ENCODE peak calls at places on chromosome 11, in ten cellular contexts. I is mesenchymal stem cell, P is heart left ventricle, N is lower lobe of right lung, B is cardiac muscle cell, D is esophagus squamous epithelium, C is upper lobe of right lung, A is mucosa of descending colon, F is psoas muscle, K is right cardiac atrium. U is an unnamed sample. For H3K4me1, the result is how much of the 10 kb centered on the place peaks cover.

GRCh38 chr11:71266114-71266833 is 13.9 kb upstream of the SHANK2 start:
- DNase-seq in I (no peak), P (no peak), N (peak), B (no peak), D (no peak), C (peak), A (peak), F (no peak), K (no peak), U (no peak)

GRCh38 chr11:17156283-17156682 is 51.5 kb downstream of the PIK3C2A start:
- DNase-seq in I (no peak), P (no peak), N (no peak), B (no peak), D (no peak), C (no peak), A (no peak), F (no peak), K (no peak), U (no peak)

GRCh38 chr11:47551086-47551485 is 1.8 kb downstream of the CELF1 start:
- DNase-seq in I (peak), P (no peak), N (no peak), B (peak), D (no peak), C (no peak), A (no peak), F (no peak), K (no peak), U (no peak)

GRCh38 chr11:8328848-8329330 is 65.2 kb upstream of the LMO1 start:
- DNase-seq in I (peak), P (peak), N (peak), B (peak), D (no peak), C (peak), A (peak), F (peak), K (peak), U (peak)

GRCh38 chr11:116640641-116641402 is 132.0 kb downstream of the BUD13 start:
- DNase-seq in I (no peak), P (no peak), N (no peak), B (no peak), D (no peak), C (no peak), A (no peak), F (no peak), K (no peak), U (no peak)

GRCh38 chr11:1448166-1448825 is 38.3 kb downstream of the MOB2 start:
- DNase-seq in I (no peak), P (no peak), N (no peak), B (no peak), D (no peak), C (no peak), A (no peak), F (no peak), K (no peak), U (no peak)

GRCh38 chr11:7677071-7677470 is 3.8 kb upstream of the CYB5R2 start:
- DNase-seq in I (peak), P (no peak), N (no peak), B (peak), D (no peak), C (no peak), A (no peak), F (no peak), K (no peak), U (no peak)

GRCh38 chr11:1361882-1362281 is 27.9 kb upstream of the BRSK2 start:
- DNase-seq in I (no peak), P (no peak), N (no peak), B (no peak), D (no peak), C (no peak), A (no peak), F (no peak), K (no peak), U (no peak)

GRCh38 chr11:8523396-8523795 is 70.6 kb downstream of the STK33 start:
- DNase-seq in I (no peak), P (no peak), N (no peak), B (no peak), D (no peak), C (no peak), A (no peak), F (no peak), K (no peak), U (no peak)

GRCh38 chr11:83671295-83671694 is 385.1 kb upstream of the CCDC90B start:
- DNase-seq in I (peak), P (no peak), N (no peak), B (no peak), D (no peak), C (no peak), A (no peak), F (no peak), K (no peak), U (no peak)

GRCh38 chr11:116613201-116613910 is 159.4 kb downstream of the BUD13 start:
- DNase-seq in I (no peak), P (no peak), N (no peak), B (no peak), D (no peak), C (no peak), A (no peak), F (no peak), K (no peak), U (peak)

GRCh38 chr11:45872513-45873356 is 12.7 kb upstream of the MAPK8IP1 start:
- DNase-seq in I (peak), P (no peak), N (no peak), B (peak), D (no peak), C (peak), A (no peak), F (peak), K (no peak), U (peak)

GRCh38 chr11:28144808-28145207 is 36.6 kb downstream of the METTL15 start:
- DNase-seq in I (peak), P (no peak), N (no peak), B (peak), D (no peak), C (no peak), A (no peak), F (no peak), K (no peak), U (no peak)

GRCh38 chr11:62553839-62554361 is 7.3 kb upstream of the AHNAK start:
- DNase-seq in I (peak), P (no peak), N (no peak), B (no peak), D (no peak), C (no peak), A (no peak), F (peak), K (no peak), U (no peak)

GRCh38 chr11:2186669-2187266 is 15.2 kb upstream of the TH start:
- DNase-seq in I (peak), P (no peak), N (no peak), B (peak), D (no peak), C (no peak), A (no peak), F (no peak), K (no peak), U (peak)

GRCh38 chr11:34182921-34183685 is 77.7 kb downstream of the NAT10 start:
- DNase-seq in I (no peak), P (no peak), N (no peak), B (no peak), D (no peak), C (no peak), A (no peak), F (no peak), K (no peak), U (no peak)

GRCh38 chr11:34182425-34182824 is 77.0 kb downstream of the NAT10 start:
- DNase-seq in I (no peak), P (no peak), N (no peak), B (no peak), D (no peak), C (no peak), A (no peak), F (no peak), K (no peak), U (no peak)

GRCh38 chr11:34185926-34186841 is 80.8 kb downstream of the NAT10 start:
- DNase-seq in I (no peak), P (no peak), N (no peak), B (peak), D (no peak), C (no peak), A (no peak), F (no peak), K (no peak), U (no peak)

GRCh38 chr11:34183840-34184358 is 78.5 kb downstream of the NAT10 start:
- DNase-seq in I (no peak), P (no peak), N (no peak), B (no peak), D (no peak), C (no peak), A (no peak), F (no peak), K (no peak), U (no peak)

DNA sequence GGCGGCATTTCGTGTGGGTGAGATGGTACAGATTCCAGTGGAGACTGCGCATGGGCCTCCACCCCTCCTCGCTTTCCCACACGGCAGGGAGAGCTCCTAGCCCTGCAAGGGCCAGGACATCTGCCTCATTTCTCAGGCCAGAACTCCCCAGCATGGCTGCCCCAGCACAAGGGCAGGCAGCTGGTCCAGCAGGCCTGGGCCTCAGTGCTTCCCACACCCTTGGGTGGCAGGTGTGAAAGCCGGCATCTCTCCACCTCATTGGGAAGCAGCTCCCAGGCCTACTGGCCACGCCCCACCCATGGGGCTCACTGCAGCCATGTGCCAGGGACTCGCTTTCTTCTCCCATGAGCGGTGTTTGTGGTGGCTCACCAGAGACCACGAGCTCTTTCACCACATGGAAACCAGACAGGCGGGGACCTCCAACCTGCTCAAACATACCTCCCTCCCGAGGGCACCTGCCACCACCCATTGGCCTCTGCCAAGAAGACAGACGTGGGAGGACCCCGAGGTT is 79.1 kb downstream of the NAT10 start:
- DNase-seq in I (no peak), P (no peak), N (no peak), B (no peak), D (no peak), C (no peak), A (no peak), F (no peak), K (no peak), U (no peak)
- H3K4me3 ChIP-seq in I (no peak), P (no peak), N (no peak), B (no peak), D (no peak), C (no peak), A (no peak), F (no peak), K (no peak), U (no peak)

DNA sequence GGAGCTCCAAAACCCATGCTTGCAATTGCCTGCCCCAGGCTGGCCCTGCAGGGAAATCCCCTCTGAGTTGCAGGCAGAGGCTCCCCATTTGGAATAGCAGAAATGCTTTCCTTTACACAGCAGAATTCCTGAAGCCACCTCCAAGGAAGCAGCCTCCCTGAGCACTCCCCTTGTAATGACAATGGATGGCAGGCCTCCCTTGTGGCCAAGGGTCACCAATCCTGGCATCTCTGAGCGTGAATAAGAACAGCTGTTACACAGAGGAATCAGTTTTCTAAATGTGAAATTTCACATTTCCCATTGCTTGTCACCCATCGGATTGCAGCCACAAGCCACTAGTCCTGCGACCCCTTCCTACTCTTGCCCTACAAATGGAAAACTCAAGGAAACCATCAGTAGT is 107.6 kb downstream of the GALNT18 start:
- DNase-seq in I (no peak), P (no peak), N (no peak), B (no peak), D (no peak), C (no peak), A (no peak), F (no peak), K (no peak), U (no peak)
- H3K4me1 ChIP-seq in I (under half), P (under half), N (under half), B (under half), D (under half), C (under half), A (under half), F (under half), K (under half), U (under half)

DNA sequence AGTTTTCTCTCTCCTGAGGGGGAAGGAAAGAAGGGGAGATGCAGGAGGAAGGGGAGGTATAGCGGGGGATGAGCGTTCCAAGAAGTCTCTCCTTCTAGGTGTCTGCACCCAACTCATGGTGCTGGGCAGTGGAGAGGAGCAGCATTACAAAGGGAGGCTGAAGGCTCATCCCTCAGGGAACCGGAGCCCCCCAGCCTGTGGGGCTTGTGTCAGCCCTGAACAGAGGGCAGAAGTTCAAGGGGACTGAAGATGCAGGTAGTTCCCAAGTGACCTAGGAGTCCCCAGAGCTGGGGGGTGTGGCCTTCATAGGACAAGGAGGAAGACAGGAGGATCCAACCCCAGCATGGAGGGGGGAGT is 1.8 kb downstream of the C11orf68 start:
- DNase-seq in I (no peak), P (no peak), N (no peak), B (no peak), D (no peak), C (no peak), A (no peak), F (no peak), K (no peak), U (no peak)
- H3K4me3 ChIP-seq in I (no peak), P (no peak), N (peak), B (no peak), D (no peak), C (peak), A (no peak), F (peak), K (no peak), U (no peak)

GRCh38 chr11:75351541-75352416 is at the start of gene ARRB1:
- DNase-seq in I (peak), P (peak), N (peak), B (peak), D (no peak), C (peak), A (peak), F (peak), K (peak), U (peak)

GRCh38 chr11:75350743-75351540 is 519 bp downstream of the ARRB1 start:
- DNase-seq in I (peak), P (peak), N (peak), B (peak), D (no peak), C (peak), A (peak), F (peak), K (peak), U (peak)

GRCh38 chr11:75347781-75348613 is 3.5 kb downstream of the ARRB1 start:
- DNase-seq in I (peak), P (no peak), N (no peak), B (peak), D (no peak), C (no peak), A (no peak), F (no peak), K (peak), U (peak)

GRCh38 chr11:75350122-75350742 is 1.2 kb downstream of the ARRB1 start:
- DNase-seq in I (no peak), P (no peak), N (no peak), B (no peak), D (no peak), C (no peak), A (no peak), F (no peak), K (peak), U (no peak)

GRCh38 chr11:75349540-75350116 is 1.8 kb downstream of the ARRB1 start:
- DNase-seq in I (peak), P (no peak), N (peak), B (no peak), D (no peak), C (peak), A (peak), F (peak), K (peak), U (no peak)
- H3K4me1 ChIP-seq in I (under half), P (half or more), N (half or more), B (under half), D (half or more), C (half or more), A (half or more), F (under half), K (under half), U (under half)

GRCh38 chr11:128843198-128843766 is 23.8 kb downstream of the KCNJ1 start:
- DNase-seq in I (no peak), P (no peak), N (no peak), B (no peak), D (no peak), C (no peak), A (no peak), F (no peak), K (no peak), U (no peak)
- H3K4me3 ChIP-seq in I (no peak), P (no peak), N (no peak), B (no peak), D (no peak), C (no peak), A (no peak), F (no peak), K (no peak), U (no peak)

GRCh38 chr11:76209956-76210885 is 3.9 kb upstream of the WNT11 start:
- DNase-seq in I (peak), P (peak), N (peak), B (peak), D (no peak), C (peak), A (peak), F (peak), K (peak), U (peak)

GRCh38 chr11:76212086-76213035 is 6.1 kb upstream of the WNT11 start:
- DNase-seq in I (no peak), P (no peak), N (peak), B (no peak), D (no peak), C (no peak), A (peak), F (peak), K (no peak), U (no peak)

GRCh38 chr11:76209671-76209955 is 3.3 kb upstream of the WNT11 start:
- DNase-seq in I (no peak), P (no peak), N (no peak), B (no peak), D (no peak), C (no peak), A (peak), F (peak), K (peak), U (no peak)

GRCh38 chr11:76208829-76209670 is 2.7 kb upstream of the WNT11 start:
- DNase-seq in I (peak), P (peak), N (peak), B (peak), D (no peak), C (peak), A (peak), F (peak), K (peak), U (peak)

GRCh38 chr11:76210920-76211851 is 4.9 kb upstream of the WNT11 start:
- DNase-seq in I (no peak), P (no peak), N (peak), B (no peak), D (no peak), C (no peak), A (peak), F (no peak), K (peak), U (no peak)
- H3K4me1 ChIP-seq in I (under half), P (under half), N (under half), B (under half), D (under half), C (under half), A (under half), F (under half), K (under half), U (under half)

GRCh38 chr11:105610796-105611361 is 1.0 kb downstream of the GRIA4 start:
- DNase-seq in I (no peak), P (no peak), N (no peak), B (no peak), D (no peak), C (no peak), A (no peak), F (no peak), K (no peak), U (no peak)

GRCh38 chr11:105613183-105613582 is 3.3 kb downstream of the GRIA4 start:
- DNase-seq in I (no peak), P (no peak), N (no peak), B (no peak), D (no peak), C (no peak), A (no peak), F (no peak), K (no peak), U (no peak)

GRCh38 chr11:105611414-105611813 is 1.5 kb downstream of the GRIA4 start:
- DNase-seq in I (peak), P (no peak), N (no peak), B (no peak), D (no peak), C (no peak), A (no peak), F (no peak), K (no peak), U (no peak)

GRCh38 chr11:105612766-105613165 is 2.9 kb downstream of the GRIA4 start:
- DNase-seq in I (peak), P (no peak), N (no peak), B (no peak), D (no peak), C (no peak), A (no peak), F (no peak), K (no peak), U (no peak)

GRCh38 chr11:105611837-105612480 is 2.1 kb downstream of the GRIA4 start:
- DNase-seq in I (peak), P (no peak), N (no peak), B (no peak), D (no peak), C (no peak), A (no peak), F (no peak), K (no peak), U (no peak)
- H3K4me3 ChIP-seq in I (no peak), P (no peak), N (no peak), B (peak), D (no peak), C (no peak), A (no peak), F (peak), K (no peak), U (no peak)

U was measured in testis.